ENCODE peak calls at places on chromosomes 2 and 18, in nine cellular contexts. V is cardiac muscle cell; D is GM12878; C is substantia nigra; O is CD4-positive, CD25-positive, alpha-beta regulatory T cell; K is lower lobe of right lung; W is astrocyte; F is psoas muscle; R is transverse colon. J is an unnamed sample.

GRCh38 chr2:20539133-20539719 is 92.4 kb downstream of the RHOB start:
- DNase-seq in V (peak; percentile 27), D (no peak), C (no peak), O (no peak), K (no peak), W (no peak), F (peak; percentile 48), R (no peak), J (no peak)

GRCh38 chr2:191083546-191083945 is 67.2 kb downstream of the STAT4 start:
- DNase-seq in V (no peak), D (no peak), C (no peak), O (no peak), K (no peak), W (peak; percentile 58), F (no peak), R (no peak), J (no peak)

GRCh38 chr2:67050621-67051020 is 346.5 kb upstream of the ETAA1 start:
- DNase-seq in V (peak; percentile 29), D (no peak), C (no peak), O (no peak), K (no peak), W (no peak), F (no peak), R (no peak), J (peak; percentile 18)

GRCh38 chr2:240355001-240355891 is 80.2 kb upstream of the GPC1 start:
- DNase-seq in V (peak; percentile 60), D (no peak), C (no peak), O (no peak), K (peak; percentile 28), W (peak; percentile 45), F (no peak), R (no peak), J (no peak)

GRCh38 chr2:191251014-191251413 is 5.8 kb downstream of the MYO1B start:
- DNase-seq in V (no peak), D (no peak), C (no peak), O (no peak), K (no peak), W (no peak), F (no peak), R (no peak), J (no peak)

GRCh38 chr18:13393338-13393737 is 174.8 kb downstream of the LDLRAD4 start:
- DNase-seq in V (no peak), D (no peak), C (no peak), O (no peak), K (no peak), W (no peak), F (no peak), R (no peak), J (no peak)

GRCh38 chr2:26637811-26638310 is 3.3 kb downstream of the CIB4 start:
- DNase-seq in V (no peak), D (no peak), C (no peak), O (no peak), K (no peak), W (no peak), F (no peak), R (no peak), J (no peak)

GRCh38 chr2:238461916-238462315 is 35.2 kb downstream of the ASB1 start:
- DNase-seq in V (no peak), D (no peak), C (no peak), O (no peak), K (no peak), W (no peak), F (no peak), R (no peak), J (no peak)

DNA sequence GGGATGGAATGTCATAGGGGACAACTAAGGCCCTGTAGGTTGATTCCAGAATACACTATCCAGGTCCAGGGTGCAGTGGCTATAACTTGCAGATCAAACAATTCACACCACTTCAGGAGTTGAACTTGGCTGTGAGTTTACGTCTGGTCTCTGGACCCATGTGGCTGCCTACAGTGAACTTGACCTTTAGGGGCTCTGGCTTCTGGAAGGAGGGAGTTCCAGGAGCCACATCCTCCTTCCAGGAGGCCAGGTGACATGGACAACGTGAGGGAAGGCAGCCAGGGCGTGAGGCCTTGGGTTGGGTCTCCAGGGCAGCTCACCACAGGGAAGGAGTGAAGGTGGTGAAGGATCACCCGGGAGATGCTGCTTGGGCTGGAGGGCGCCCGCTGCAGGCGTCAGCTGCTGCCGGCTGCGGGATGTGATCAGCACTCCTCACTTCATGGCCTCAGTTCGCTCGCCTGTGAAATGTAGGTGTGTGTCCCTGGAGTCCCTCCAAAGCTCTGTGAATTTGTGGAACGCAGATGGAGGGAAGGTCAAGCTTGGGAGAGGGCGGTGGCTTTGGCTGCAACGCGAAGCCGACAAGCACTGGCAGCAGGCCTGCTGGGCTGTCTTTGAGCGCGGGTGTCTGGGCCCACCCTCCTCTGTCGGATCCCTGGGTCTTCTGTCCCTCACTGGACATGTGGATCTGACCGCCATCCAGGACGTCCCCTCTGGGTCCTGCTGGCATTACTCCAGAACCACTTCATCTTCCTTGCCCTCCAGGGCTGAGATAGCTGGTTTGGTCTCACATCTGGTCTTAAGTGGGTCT is 146.5 kb downstream of the GLI2 start:
- DNase-seq in V (no peak), D (no peak), C (no peak), O (no peak), K (peak; percentile 42), W (no peak), F (peak; percentile 51), R (no peak), J (no peak)
- H3K27ac ChIP-seq in V (no peak overlapping the region), D (no peak overlapping the region), C (no peak overlapping the region), O (no peak overlapping the region), K (no peak overlapping the region), W (no peak overlapping the region), F (no peak overlapping the region), R (no peak overlapping the region), J (no peak overlapping the region)

GRCh38 chr2:149055751-149056150 is 17.3 kb downstream of the LYPD6B start:
- DNase-seq in V (no peak), D (no peak), C (no peak), O (no peak), K (no peak), W (no peak), F (no peak), R (no peak), J (no peak)

GRCh38 chr2:149047118-149047517 is 8.6 kb downstream of the LYPD6B start:
- DNase-seq in V (no peak), D (no peak), C (no peak), O (no peak), K (no peak), W (no peak), F (no peak), R (no peak), J (no peak)

GRCh38 chr2:149049142-149049541 is 10.6 kb downstream of the LYPD6B start:
- DNase-seq in V (no peak), D (no peak), C (no peak), O (no peak), K (no peak), W (peak; percentile 21), F (no peak), R (no peak), J (no peak)

GRCh38 chr2:149044500-149044899 is 6.0 kb downstream of the LYPD6B start:
- DNase-seq in V (no peak), D (no peak), C (no peak), O (no peak), K (no peak), W (no peak), F (no peak), R (no peak), J (no peak)

DNA sequence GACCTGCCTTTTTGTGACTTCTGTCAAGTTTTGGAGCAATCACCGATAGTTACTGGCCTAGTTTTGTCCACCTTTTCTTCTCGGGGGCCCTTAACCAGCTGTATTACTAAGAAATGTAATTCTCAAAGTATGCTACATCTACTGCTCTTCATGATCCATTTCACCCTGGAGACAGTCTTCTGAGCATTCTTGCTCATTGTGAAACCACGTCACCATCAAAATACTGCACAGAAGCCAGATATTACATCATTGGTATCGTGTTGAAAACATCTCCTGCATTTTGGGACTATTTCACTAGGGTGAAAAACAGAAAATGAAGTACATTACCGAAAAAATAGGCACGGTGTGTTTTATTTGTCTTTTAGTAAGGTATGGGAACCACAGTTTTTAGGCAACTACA is 11.7 kb downstream of the LYPD6B start:
- DNase-seq in V (peak; percentile 52), D (peak; percentile 28), C (no peak), O (peak; percentile 8), K (no peak), W (peak; percentile 25), F (no peak), R (no peak), J (no peak)
- H3K27ac ChIP-seq in V (no peak overlapping the region), D (peak overlapping the region; percentile 60), C (no peak overlapping the region), O (no peak overlapping the region), K (no peak overlapping the region), W (no peak overlapping the region), F (no peak overlapping the region), R (no peak overlapping the region), J (no peak overlapping the region)

DNA sequence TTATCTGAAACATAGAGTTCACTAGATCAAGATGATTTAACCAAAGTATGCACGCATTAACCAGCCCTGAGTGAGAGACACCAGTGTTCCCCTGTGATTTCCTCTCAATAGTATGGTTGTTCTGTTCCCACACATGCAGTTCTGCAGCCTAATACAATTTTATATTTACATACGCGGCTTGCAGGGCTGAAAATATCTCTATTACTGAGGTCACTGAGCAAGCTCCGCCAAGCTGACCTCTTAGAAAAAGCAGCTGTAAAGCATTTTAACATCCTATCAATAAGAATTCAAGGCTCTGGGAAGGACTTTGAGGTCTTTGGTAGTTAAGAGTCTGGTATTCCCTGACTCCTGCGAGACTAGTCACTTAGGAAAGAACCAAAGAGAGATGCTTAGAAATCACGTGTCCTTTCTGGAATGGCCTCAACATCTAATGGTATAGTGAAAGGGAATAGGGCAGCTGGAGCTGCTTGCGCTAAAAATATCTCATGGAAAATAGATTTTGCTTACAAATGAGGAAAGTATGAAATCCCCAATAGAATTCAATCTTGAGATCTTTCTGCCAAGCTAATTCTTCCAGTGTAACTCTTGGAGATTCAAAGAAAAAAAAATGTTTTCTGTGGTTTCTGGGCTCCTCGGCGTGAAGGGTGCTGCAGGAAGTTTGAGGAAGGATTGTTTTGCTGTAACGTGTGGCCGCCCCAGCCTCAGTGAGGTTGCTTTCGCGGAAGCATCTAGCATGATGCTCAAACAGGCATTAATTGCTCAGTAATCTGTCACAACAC is 59.2 kb downstream of the DOCK10 start:
- DNase-seq in V (peak; percentile 82), D (peak; percentile 61), C (peak; percentile 8), O (peak; percentile 71), K (peak; percentile 47), W (peak; percentile 80), F (no peak), R (peak; percentile 33), J (peak; percentile 63)
- H3K27ac ChIP-seq in V (no peak overlapping the region), D (peak overlapping the region; percentile 60), C (peak overlapping the region; percentile 79), O (peak overlapping the region; percentile 66), K (peak overlapping the region; percentile 31), W (peak overlapping the region; percentile 52), F (peak overlapping the region; percentile 10), R (peak overlapping the region; percentile 57), J (peak overlapping the region; percentile 53)

GRCh38 chr2:170883683-170884082 is 45.4 kb upstream of the GORASP2 start:
- DNase-seq in V (no peak), D (no peak), C (no peak), O (no peak), K (no peak), W (peak; percentile 30), F (no peak), R (no peak), J (no peak)

GRCh38 chr2:170878505-170878904 is 50.5 kb upstream of the GORASP2 start:
- DNase-seq in V (no peak), D (no peak), C (no peak), O (peak; percentile 48), K (no peak), W (no peak), F (no peak), R (no peak), J (no peak)

GRCh38 chr2:170882758-170883157 is 46.3 kb upstream of the GORASP2 start:
- DNase-seq in V (no peak), D (no peak), C (no peak), O (no peak), K (no peak), W (no peak), F (no peak), R (no peak), J (no peak)

GRCh38 chr2:170885130-170885791 is 43.8 kb upstream of the GORASP2 start:
- DNase-seq in V (no peak), D (no peak), C (no peak), O (no peak), K (no peak), W (peak; percentile 25), F (no peak), R (no peak), J (no peak)

GRCh38 chr2:170881840-170882239 is 47.2 kb upstream of the GORASP2 start:
- DNase-seq in V (no peak), D (no peak), C (no peak), O (no peak), K (no peak), W (no peak), F (no peak), R (no peak), J (no peak)
- H3K27ac ChIP-seq in V (no peak overlapping the region), D (no peak overlapping the region), C (no peak overlapping the region), O (no peak overlapping the region), K (no peak overlapping the region), W (no peak overlapping the region), F (no peak overlapping the region), R (no peak overlapping the region), J (no peak overlapping the region)

J was measured in brain microvascular endothelial cell.